ENCODE peak calls at places on chromosomes 13 and 19, in four cellular contexts. Y is GM12878, K is K562, L is HepG2. E is an unnamed sample.

GRCh38 chr13:28493740-28494536 is 990 bp downstream of the FLT1 start:
- DNase-seq in Y (no peak), K (no peak), L (no peak), E (peak)

GRCh38 chr13:25608181-25608580 is 236.4 kb downstream of the ATP8A2 start:
- DNase-seq in Y (no peak), K (no peak), L (no peak), E (no peak)

GRCh38 chr13:27619711-27620376 is 485 bp downstream of the LNX2 start:
- DNase-seq in Y (no peak), K (no peak), L (peak), E (peak)

GRCh38 chr19:49752701-49753100 is 10.4 kb downstream of the TSKS start:
- DNase-seq in Y (no peak), K (no peak), L (no peak), E (no peak)

GRCh38 chr19:35153701-35154534 is 617 bp upstream of the FXYD5 start:
- DNase-seq in Y (no peak), K (peak), L (no peak), E (peak)

GRCh38 chr13:99812611-99813010 is 159.0 kb downstream of the ZIC5 start:
- DNase-seq in Y (no peak), K (no peak), L (no peak), E (no peak)

GRCh38 chr13:47672982-47673670 is 327.9 kb downstream of the SUCLA2 start:
- DNase-seq in Y (no peak), K (no peak), L (no peak), E (no peak)

GRCh38 chr19:860481-861098 is 1.1 kb downstream of the CFD start:
- DNase-seq in Y (no peak), K (peak), L (peak), E (peak)

GRCh38 chr19:28028881-28029280 is 1184.1 kb downstream of the UQCRFS1 start:
- DNase-seq in Y (no peak), K (no peak), L (no peak), E (no peak)

GRCh38 chr19:16462757-16463250 is 9.0 kb downstream of the EPS15L1 start:
- DNase-seq in Y (no peak), K (no peak), L (no peak), E (no peak)

GRCh38 chr19:29587518-29587986 is 18.5 kb upstream of the POP4 start:
- DNase-seq in Y (peak), K (no peak), L (no peak), E (no peak)

GRCh38 chr19:7748756-7749155 is 1.4 kb upstream of the CD209 start:
- DNase-seq in Y (no peak), K (no peak), L (peak), E (no peak)

GRCh38 chr13:20711301-20712044 is 8.0 kb downstream of the IL17D start:
- DNase-seq in Y (no peak), K (peak), L (no peak), E (no peak)

GRCh38 chr19:1173160-1173844 is 766 bp downstream of the SBNO2 start:
- DNase-seq in Y (no peak), K (peak), L (no peak), E (no peak)

GRCh38 chr19:44988896-44989563 is 12.2 kb upstream of the RELB start:
- DNase-seq in Y (no peak), K (peak), L (peak), E (peak)

GRCh38 chr13:43567608-43568007 is 219.2 kb downstream of the ENOX1 start:
- DNase-seq in Y (no peak), K (no peak), L (no peak), E (no peak)

GRCh38 chr19:12217332-12217731 is 54.4 kb downstream of the ZNF136 start:
- DNase-seq in Y (no peak), K (no peak), L (no peak), E (no peak)

GRCh38 chr19:28468701-28469459 is 744.1 kb downstream of the UQCRFS1 start:
- DNase-seq in Y (no peak), K (no peak), L (no peak), E (no peak)

GRCh38 chr13:98890186-98890585 is 87.7 kb downstream of the DOCK9 start:
- DNase-seq in Y (no peak), K (no peak), L (no peak), E (no peak)

GRCh38 chr19:18282021-18282787 is 782 bp upstream of the JUND start:
- DNase-seq in Y (no peak), K (no peak), L (peak), E (no peak)

GRCh38 chr19:58568731-58569130 is 4.4 kb downstream of the MZF1 start:
- DNase-seq in Y (no peak), K (no peak), L (no peak), E (no peak)

GRCh38 chr13:40673061-40673397 is 6.6 kb upstream of the FOXO1 start:
- DNase-seq in Y (no peak), K (no peak), L (no peak), E (no peak)

GRCh38 chr13:33229446-33230177 is 55.9 kb downstream of the STARD13 start:
- DNase-seq in Y (no peak), K (no peak), L (peak), E (no peak)

GRCh38 chr13:113768018-113768905 is 9.2 kb downstream of the TMEM255B start:
- DNase-seq in Y (no peak), K (no peak), L (no peak), E (no peak)

GRCh38 chr13:95386370-95386769 is 85.1 kb upstream of the ABCC4 start:
- DNase-seq in Y (no peak), K (no peak), L (no peak), E (no peak)

DNA sequence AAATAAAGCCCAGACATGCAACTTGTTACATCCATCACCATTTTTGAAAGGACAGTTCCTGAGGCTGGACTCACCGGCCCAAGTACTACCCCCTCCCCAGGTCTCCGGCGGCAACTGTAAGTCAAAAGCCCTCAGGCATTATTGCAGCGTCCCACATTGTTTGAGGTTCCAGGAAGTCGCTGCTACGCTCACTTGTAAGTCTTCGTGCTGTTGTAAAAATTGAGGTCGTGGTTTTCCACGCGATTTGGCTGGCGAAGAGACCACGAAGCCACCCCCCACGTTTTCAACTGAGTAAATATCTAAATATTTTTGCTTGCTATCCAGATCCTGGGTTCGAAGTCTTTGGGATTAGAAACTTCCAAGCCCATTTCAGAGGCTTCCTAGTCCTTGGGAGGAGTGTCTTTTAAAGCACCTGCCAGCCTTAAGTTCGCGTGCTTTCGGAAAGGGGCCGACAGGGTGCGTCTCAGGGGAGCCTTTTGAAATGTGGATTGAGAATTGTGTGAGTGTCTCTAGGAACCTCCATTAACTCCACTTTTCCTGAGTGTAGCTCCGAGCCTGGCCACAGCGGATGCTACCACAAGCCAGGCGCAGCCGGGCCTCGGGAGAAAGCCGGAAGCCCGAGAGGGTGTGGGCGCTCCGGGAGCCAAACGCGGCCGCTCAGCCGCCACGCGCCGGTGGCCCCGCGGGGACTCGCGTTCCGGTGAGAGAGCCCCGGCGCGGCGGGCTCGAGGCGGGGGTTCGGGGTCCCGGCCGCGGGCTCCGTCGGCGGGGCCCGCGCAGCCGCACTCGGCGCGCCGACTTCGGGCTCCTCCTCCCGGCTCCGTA is at the start of gene FNDC3A:
- DNase-seq in Y (no peak), K (peak), L (peak), E (peak)
- TF ChIP-seq FOXK2 in Y (no peak), K (no peak), L (no peak), E (no peak)

DNA sequence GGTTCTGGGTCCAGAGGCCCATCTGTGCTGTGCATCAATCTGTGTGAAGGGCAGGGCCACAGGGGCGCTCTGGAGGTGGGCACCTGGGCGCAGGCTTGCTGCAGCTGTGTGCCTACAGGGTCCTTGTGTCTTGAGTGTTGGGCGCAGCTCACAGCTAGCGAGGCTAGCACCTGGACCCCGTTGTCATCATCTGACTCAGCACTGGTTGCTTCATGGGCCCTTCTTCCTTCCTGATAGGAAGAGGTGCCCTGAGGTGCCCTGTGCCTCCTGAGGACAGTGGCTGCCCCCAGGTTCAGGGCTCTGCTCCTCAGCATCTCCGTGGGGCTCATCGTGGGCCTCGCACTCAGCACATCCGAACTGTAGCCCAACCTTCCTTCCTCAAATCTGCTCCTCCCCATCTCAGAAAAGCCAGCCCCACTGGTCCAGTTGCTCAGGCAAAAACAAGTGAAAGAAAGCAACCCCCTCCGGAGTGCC is 54.8 kb downstream of the GATAD2A start:
- DNase-seq in Y (no peak), K (no peak), L (no peak), E (no peak)
- TF ChIP-seq TARDBP in Y (no peak), K (no peak), L (no peak), E (no peak)

GRCh38 chr13:23381877-23382276 is 51.6 kb downstream of the SACS start:
- DNase-seq in Y (no peak), K (no peak), L (no peak), E (no peak)
- TF ChIP-seq FOXK2 in Y (no peak), K (no peak), L (no peak), E (no peak)

GRCh38 chr13:59534806-59535205 is 628.9 kb downstream of the DIAPH3 start:
- DNase-seq in Y (no peak), K (no peak), L (no peak), E (no peak)

GRCh38 chr13:59537500-59537899 is 626.2 kb downstream of the DIAPH3 start:
- DNase-seq in Y (no peak), K (no peak), L (no peak), E (no peak)

GRCh38 chr13:59542303-59542702 is 621.4 kb downstream of the DIAPH3 start:
- DNase-seq in Y (no peak), K (no peak), L (no peak), E (no peak)

GRCh38 chr13:59533561-59534337 is 630.0 kb downstream of the DIAPH3 start:
- DNase-seq in Y (no peak), K (no peak), L (peak), E (no peak)

GRCh38 chr13:59538512-59538911 is 625.2 kb downstream of the DIAPH3 start:
- DNase-seq in Y (no peak), K (no peak), L (no peak), E (no peak)
- TF ChIP-seq TARDBP in Y (no peak), K (no peak), L (no peak), E (no peak)

GRCh38 chr19:19404879-19405860 is at the start of gene GATAD2A:
- DNase-seq in Y (peak), K (peak), L (peak), E (peak)

GRCh38 chr19:19409235-19410030 is 4.0 kb downstream of the GATAD2A start:
- DNase-seq in Y (no peak), K (no peak), L (no peak), E (no peak)

GRCh38 chr19:19405919-19406877 is 723 bp downstream of the GATAD2A start:
- DNase-seq in Y (no peak), K (peak), L (no peak), E (peak)

GRCh38 chr19:19407640-19407933 is 2.1 kb downstream of the GATAD2A start:
- DNase-seq in Y (no peak), K (no peak), L (no peak), E (no peak)

GRCh38 chr19:19406878-19407639 is 1.6 kb downstream of the GATAD2A start:
- DNase-seq in Y (no peak), K (no peak), L (peak), E (no peak)
- TF ChIP-seq FOXK2 in Y (no peak), K (no peak), L (no peak), E (no peak)

GRCh38 chr19:13646758-13647157 is 117.6 kb upstream of the MRI1 start:
- DNase-seq in Y (no peak), K (no peak), L (no peak), E (no peak)
- TF ChIP-seq TARDBP in Y (no peak), K (no peak), L (no peak), E (no peak)

DNA sequence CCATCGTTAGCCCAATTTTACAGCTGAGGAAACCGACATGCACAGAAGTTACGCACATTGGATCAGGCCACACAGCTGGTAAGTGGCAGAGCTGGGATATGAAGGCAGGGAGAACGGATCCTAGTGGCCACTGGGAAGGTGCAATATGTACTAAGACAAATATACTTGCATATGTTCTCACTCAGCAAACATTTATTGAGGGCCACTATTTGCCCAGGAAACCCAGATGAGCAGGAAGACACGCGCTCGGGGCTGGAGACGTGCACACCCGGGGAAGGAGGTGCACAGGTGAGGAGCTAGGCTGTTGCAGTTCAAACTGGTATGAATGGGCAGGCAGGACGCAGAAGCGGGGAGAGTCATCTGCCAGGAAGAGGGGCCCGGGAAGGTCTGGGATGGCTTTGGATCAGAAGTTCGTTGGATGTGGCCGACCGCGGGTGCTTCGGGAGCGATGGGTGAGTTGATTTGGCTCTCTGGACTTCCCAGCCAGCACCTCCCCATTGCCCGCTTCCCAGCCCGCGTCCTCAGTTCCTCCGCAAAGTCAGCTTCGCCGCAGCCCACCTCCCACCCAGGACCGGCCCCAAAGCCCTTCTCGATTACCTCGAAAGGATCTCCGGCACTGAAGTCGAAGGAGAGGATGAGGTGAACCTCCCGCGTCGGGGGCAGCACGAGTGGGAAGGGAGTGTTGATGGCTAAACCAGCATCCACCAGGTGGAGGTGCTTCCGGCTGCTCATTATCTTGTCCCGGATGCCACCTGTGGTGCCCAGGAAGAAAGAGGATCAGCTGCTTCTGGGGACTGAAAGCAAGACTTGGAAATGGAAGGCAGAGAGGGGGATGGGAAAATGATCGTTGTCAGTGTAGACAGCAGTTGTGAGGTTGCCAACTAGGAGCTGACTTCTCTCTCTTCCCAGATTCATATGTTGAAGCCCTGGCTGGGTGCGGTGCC is 17.8 kb upstream of the CABP5 start:
- DNase-seq in Y (no peak), K (no peak), L (no peak), E (no peak)
- TF ChIP-seq FOXK2 in Y (no peak), K (no peak), L (no peak), E (no peak)

E was measured in HEK293T.